ENCODE peak calls at places on chromosomes 1 and 21, in nine cellular contexts. I, Z, X, R, J, S, E, U and F are unnamed samples.
A peak's percentile ranks its signal among the peaks of the same experiment; 100 is the strongest.

GRCh38 chr1:3405974-3406867 is 48.2 kb upstream of the ARHGEF16 start:
- DNase-seq in X (no peak), S (no peak), U (no peak), Z (no peak), I (no peak), E (no peak), J (no peak), R (no peak), F (no peak)

GRCh38 chr1:12478612-12478985 is 139.4 kb downstream of the DHRS3 start:
- DNase-seq in S (peak; percentile 14), J (no peak), Z (no peak), I (no peak), X (no peak), E (no peak), R (no peak), U (no peak), F (no peak)

GRCh38 chr1:32246888-32247273 is at the start of gene FAM167B:
- DNase-seq in Z (no peak), E (peak; percentile 91), S (no peak), U (no peak), X (no peak), J (no peak), R (peak; percentile 56), I (peak; percentile 93), F (no peak)

GRCh38 chr1:25544243-25544764 is 898 bp downstream of the LDLRAP1 start:
- DNase-seq in Z (peak; percentile 40), E (no peak), I (no peak), R (peak; percentile 18), S (no peak), U (no peak), X (no peak), J (no peak), F (peak; percentile 85)

GRCh38 chr1:25707280-25708016 is 90.9 kb downstream of the MAN1C1 start:
- DNase-seq in X (peak; percentile 50), R (peak; percentile 57), I (no peak), U (no peak), J (no peak), Z (no peak), E (no peak), S (no peak), F (no peak)

GRCh38 chr1:181119076-181119989 is 30.8 kb downstream of the IER5 start:
- DNase-seq in S (no peak), R (peak; percentile 95), E (no peak), I (no peak), X (no peak), U (peak; percentile 74), J (peak; percentile 57), Z (no peak), F (no peak)

GRCh38 chr1:25711555-25712298 is 88.3 kb upstream of the SELENON start:
- DNase-seq in I (peak; percentile 18), S (no peak), U (no peak), Z (no peak), J (no peak), R (peak; percentile 74), X (no peak), E (no peak), F (no peak)

GRCh38 chr1:64474639-64475038 is 4.7 kb downstream of the CACHD1 start:
- DNase-seq in R (peak; percentile 72), X (no peak), E (peak; percentile 7), S (no peak), Z (peak; percentile 91), J (no peak), I (peak; percentile 47), U (no peak), F (peak; percentile 91)

GRCh38 chr1:155537193-155537592 is 25.4 kb downstream of the ASH1L start:
- DNase-seq in Z (no peak), I (no peak), E (no peak), J (no peak), X (no peak), R (no peak), U (no peak), S (no peak), F (no peak)

GRCh38 chr21:40466893-40467483 is 380.0 kb downstream of the DSCAM start:
- DNase-seq in I (peak; percentile 1), R (peak; percentile 60), E (peak; percentile 1), J (no peak), U (no peak), Z (no peak), X (peak; percentile 33), S (no peak), F (peak; percentile 17)

GRCh38 chr1:228333739-228334115 is 72.9 kb downstream of the TRIM11 start:
- DNase-seq in S (no peak), J (no peak), X (no peak), R (no peak), Z (peak; percentile 18), I (no peak), E (no peak), U (no peak), F (peak; percentile 1)

GRCh38 chr1:154553056-154553822 is 5.2 kb downstream of the UBE2Q1 start:
- DNase-seq in I (no peak), J (no peak), X (no peak), E (no peak), R (peak; percentile 25), U (no peak), Z (no peak), S (no peak), F (no peak)

GRCh38 chr21:38777521-38777920 is 28.2 kb upstream of the ETS2 start:
- DNase-seq in I (no peak), J (no peak), Z (no peak), X (no peak), E (no peak), U (no peak), R (no peak), S (no peak), F (no peak)

GRCh38 chr1:15153842-15154479 is 414 bp downstream of the TMEM51 start:
- DNase-seq in J (no peak), U (no peak), Z (peak; percentile 73), X (peak; percentile 88), R (peak; percentile 69), E (peak; percentile 64), S (peak; percentile 81), I (peak; percentile 57), F (peak; percentile 79)

GRCh38 chr1:200302893-200303250 is 107.0 kb downstream of the ZNF281 start:
- DNase-seq in E (no peak), R (peak; percentile 43), I (peak; percentile 17), X (peak; percentile 63), J (no peak), S (peak; percentile 28), U (no peak), Z (peak; percentile 37), F (peak; percentile 61)

GRCh38 chr1:108732398-108732797 is 14.1 kb upstream of the STXBP3 start:
- DNase-seq in I (no peak), X (no peak), Z (no peak), S (no peak), E (no peak), J (no peak), R (peak; percentile 61), U (no peak), F (no peak)

GRCh38 chr1:243420369-243420768 is 164.5 kb downstream of the SDCCAG8 start:
- DNase-seq in Z (no peak), U (no peak), X (no peak), I (no peak), R (no peak), J (no peak), E (no peak), S (no peak), F (no peak)

GRCh38 chr1:220281159-220281574 is 8.9 kb upstream of the RAB3GAP2 start:
- DNase-seq in I (peak; percentile 32), E (peak; percentile 44), X (peak; percentile 21), J (peak; percentile 24), U (no peak), S (no peak), R (peak; percentile 84), Z (no peak), F (no peak)
- TF ChIP-seq CTCF in I (peak; percentile 45), E (peak; percentile 51), X (peak; percentile 66), J (peak; percentile 55), U (peak; percentile 52), S (peak; percentile 19), R (peak; percentile 94), Z (no peak), F (no peak)

DNA sequence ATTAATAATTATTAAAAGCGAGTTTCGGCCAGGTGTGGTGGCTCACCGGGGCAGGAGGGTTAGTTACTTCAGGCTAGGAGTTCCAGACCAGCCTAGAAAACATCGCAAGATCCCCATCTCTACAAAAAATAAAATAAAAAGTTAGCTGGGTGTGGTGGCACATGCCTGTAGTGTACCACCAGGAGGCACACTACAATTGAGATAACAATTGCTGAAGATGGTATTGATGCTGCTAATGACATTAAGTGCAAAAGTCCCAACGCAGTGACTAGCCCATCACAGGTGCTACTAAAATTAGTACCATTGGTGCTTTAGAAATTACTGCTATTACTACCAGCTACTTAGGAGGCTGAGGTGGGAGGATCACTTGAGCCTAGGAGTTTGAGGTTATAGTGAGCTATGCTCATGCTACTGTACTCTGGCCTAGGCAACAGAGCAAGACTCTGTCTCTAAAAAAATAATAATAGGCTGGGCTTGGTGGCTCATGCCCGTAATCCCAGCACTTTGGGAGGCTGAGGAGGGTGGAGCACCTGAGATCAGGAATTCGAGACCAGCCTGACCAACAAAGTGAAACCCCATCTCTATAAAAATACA is 156.6 kb downstream of the GREM2 start:
- DNase-seq in Z (no peak), E (peak; percentile 47), I (peak; percentile 22), X (peak; percentile 48), R (peak; percentile 54), J (no peak), U (no peak), S (peak; percentile 10), F (no peak)
- TF ChIP-seq CTCF in Z (no peak), E (peak; percentile 56), I (peak; percentile 42), X (peak; percentile 64), R (peak; percentile 82), J (no peak), U (peak; percentile 50), S (peak; percentile 56), F (no peak)

DNA sequence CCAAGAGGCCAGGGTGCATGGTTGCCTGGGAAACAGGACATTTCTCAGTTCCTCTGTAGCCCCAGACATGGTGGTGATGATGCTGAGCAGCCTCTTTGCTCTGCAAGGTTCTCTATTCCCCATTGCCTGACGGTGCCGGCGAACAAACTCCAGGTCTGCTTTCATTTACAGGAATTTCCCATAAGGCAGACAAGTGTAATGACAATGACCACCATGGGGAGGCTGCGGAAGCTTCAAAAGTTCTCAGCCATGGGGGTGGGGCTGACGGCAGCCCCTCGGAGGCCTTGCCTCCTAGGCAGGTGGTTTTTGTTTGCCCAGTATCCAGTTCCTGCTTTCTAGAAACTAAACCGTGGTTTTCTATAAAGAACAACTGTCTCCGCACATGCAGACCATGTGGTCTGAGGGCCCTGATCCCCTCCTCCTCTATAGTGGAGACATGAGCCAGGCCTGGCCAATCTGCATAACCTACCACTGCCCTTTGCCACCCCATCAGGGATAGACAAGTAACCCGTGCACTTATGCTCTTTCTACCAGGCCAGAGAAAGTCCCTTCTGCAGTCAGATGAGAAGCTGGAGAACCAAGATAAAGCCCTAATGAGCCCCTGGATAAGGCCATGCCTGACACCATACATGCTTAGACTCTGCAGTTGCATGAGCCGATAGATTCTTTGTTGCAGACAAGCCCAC is 54.0 kb downstream of the LDLRAD2 start:
- DNase-seq in X (peak; percentile 28), Z (no peak), J (no peak), R (no peak), S (peak; percentile 28), U (no peak), I (no peak), E (no peak), F (no peak)
- TF ChIP-seq CTCF in X (peak; percentile 4), Z (no peak), J (no peak), R (peak; percentile 16), S (peak; percentile 28), U (no peak), I (no peak), E (no peak), F (no peak)

DNA sequence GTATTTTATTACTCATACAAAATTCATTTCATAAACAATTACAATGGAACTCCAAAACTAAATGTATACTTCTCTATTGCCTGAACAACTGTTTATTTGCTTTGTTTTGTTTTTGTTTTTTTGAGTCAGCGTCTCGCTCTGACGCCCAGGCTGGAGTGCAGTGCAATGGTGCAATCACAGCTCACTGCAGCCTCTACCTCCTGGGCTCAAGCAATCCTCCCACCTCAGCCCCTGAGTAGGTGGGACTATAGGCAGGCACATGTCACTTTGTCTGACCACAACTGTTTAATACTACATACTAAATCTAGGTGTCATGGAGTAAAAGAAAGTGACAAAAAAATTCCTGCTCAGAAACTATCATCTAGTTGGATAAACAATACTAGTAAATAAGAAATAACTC is 49.3 kb downstream of the RAB3GAP2 start:
- DNase-seq in Z (no peak), X (no peak), I (no peak), E (no peak), S (no peak), U (no peak), R (no peak), J (no peak), F (no peak)
- TF ChIP-seq CTCF in Z (no peak), X (no peak), I (no peak), E (no peak), S (no peak), U (no peak), R (no peak), J (no peak), F (no peak)